ENCODE peak calls at places on chromosomes 11 and 22, in four cellular contexts. U, S, I and N are unnamed samples.

GRCh38 chr22:20783844-20784723 is 10.2 kb downstream of the SERPIND1 start:
- DNase-seq in S (peak), I (peak), U (peak), N (peak)

GRCh38 chr11:69567951-69568808 is 72.8 kb upstream of the CCND1 start:
- DNase-seq in S (peak), I (peak), U (no peak), N (peak)

GRCh38 chr22:50206599-50206998 is 5.8 kb downstream of the SELENOO start:
- DNase-seq in S (peak), I (peak), U (no peak), N (peak)

GRCh38 chr11:114307524-114308203 is 11.5 kb downstream of the NNMT start:
- DNase-seq in S (no peak), U (no peak), I (peak), N (no peak)

GRCh38 chr22:49885881-49886280 is 32.2 kb downstream of the ZBED4 start:
- DNase-seq in I (no peak), S (no peak), U (no peak), N (no peak)

GRCh38 chr11:64705501-64705900 is 17.5 kb downstream of the NRXN2 start:
- DNase-seq in I (no peak), S (no peak), U (no peak), N (no peak)

GRCh38 chr11:73989156-73989555 is 6.5 kb upstream of the UCP2 start:
- DNase-seq in U (no peak), I (no peak), S (no peak), N (no peak)

GRCh38 chr11:77121096-77121640 is 6.9 kb upstream of the MYO7A start:
- DNase-seq in S (no peak), U (no peak), I (no peak), N (no peak)

GRCh38 chr11:118908264-118908663 is 17.5 kb downstream of the BCL9L start:
- DNase-seq in U (no peak), I (no peak), S (no peak), N (no peak)

GRCh38 chr22:48929276-48929790 is 898.3 kb downstream of the BRD1 start:
- DNase-seq in U (no peak), S (no peak), I (no peak), N (no peak)

GRCh38 chr22:24703101-24703500 is 71.4 kb downstream of the PIWIL3 start:
- DNase-seq in U (no peak), S (no peak), I (no peak), N (no peak)

GRCh38 chr22:48760481-48761238 is 1067.0 kb downstream of the BRD1 start:
- DNase-seq in U (no peak), I (no peak), S (no peak), N (no peak)

GRCh38 chr11:7516488-7516887 is 2.7 kb downstream of the PPFIBP2 start:
- DNase-seq in I (no peak), U (no peak), S (no peak), N (no peak)

GRCh38 chr11:7513210-7514098 is at the start of gene PPFIBP2:
- DNase-seq in S (peak), I (peak), U (peak), N (peak)

GRCh38 chr22:50581950-50582561 is 593 bp downstream of the CHKB start:
- DNase-seq in S (peak), I (peak), U (no peak), N (peak)

GRCh38 chr11:28713850-28714249 is 605.7 kb downstream of the METTL15 start:
- DNase-seq in I (no peak), S (no peak), U (no peak), N (no peak)

GRCh38 chr22:26684173-26684572 is 26.8 kb downstream of the MIAT start:
- DNase-seq in I (no peak), S (no peak), U (no peak), N (no peak)

GRCh38 chr11:132539590-132540368 is 992.5 kb downstream of the OPCML start:
- DNase-seq in S (no peak), U (no peak), I (no peak), N (no peak)

GRCh38 chr11:72685560-72686480 is 11.6 kb upstream of the PDE2A start:
- DNase-seq in U (no peak), S (no peak), I (no peak), N (no peak)

GRCh38 chr22:21947040-21948014 is 5.3 kb downstream of the PPM1F start:
- DNase-seq in S (peak), U (peak), I (peak), N (peak)

GRCh38 chr11:87430821-87431220 is 393.1 kb downstream of the TMEM135 start:
- DNase-seq in I (no peak), U (no peak), S (no peak), N (no peak)
- H2BK120ac ChIP-seq in I (no peak), U (no peak), S (no peak), N (no peak)

DNA sequence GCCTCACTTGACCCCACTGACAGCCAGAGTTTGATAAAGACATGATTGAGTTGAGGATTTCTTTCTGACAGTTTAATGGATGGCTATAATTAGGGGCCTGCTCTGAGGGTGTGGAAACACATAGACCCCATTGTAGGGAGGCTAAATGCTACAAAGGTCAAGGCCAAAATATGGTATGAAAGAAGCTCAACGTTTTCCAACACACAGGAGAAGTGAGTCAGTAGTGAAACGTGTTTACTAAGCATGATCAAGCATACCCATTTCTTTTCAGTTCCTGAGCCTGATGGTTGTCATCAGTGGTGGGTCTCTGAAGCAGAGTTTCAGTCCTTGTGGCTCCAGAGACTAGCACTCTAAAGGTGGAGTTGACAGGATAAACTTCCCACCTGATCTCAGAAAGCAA is 69.7 kb downstream of the SNX19 start:
- DNase-seq in S (no peak), U (no peak), I (no peak), N (no peak)
- H2BK120ac ChIP-seq in S (no peak), U (no peak), I (no peak), N (no peak)

GRCh38 chr11:70892889-70893288 is 359.5 kb downstream of the SHANK2 start:
- DNase-seq in U (no peak), S (no peak), I (no peak), N (no peak)
- H2BK120ac ChIP-seq in U (no peak), S (no peak), I (no peak), N (no peak)

GRCh38 chr11:12863605-12864121 is 145.5 kb upstream of the RASSF10 start:
- DNase-seq in I (no peak), U (no peak), S (peak), N (no peak)
- H2BK120ac ChIP-seq in I (peak), U (no peak), S (peak), N (peak)

GRCh38 chr22:30104501-30105156 is 24.4 kb downstream of the HORMAD2 start:
- DNase-seq in I (no peak), S (no peak), U (no peak), N (no peak)
- H2BK120ac ChIP-seq in I (no peak), S (no peak), U (no peak), N (no peak)

DNA sequence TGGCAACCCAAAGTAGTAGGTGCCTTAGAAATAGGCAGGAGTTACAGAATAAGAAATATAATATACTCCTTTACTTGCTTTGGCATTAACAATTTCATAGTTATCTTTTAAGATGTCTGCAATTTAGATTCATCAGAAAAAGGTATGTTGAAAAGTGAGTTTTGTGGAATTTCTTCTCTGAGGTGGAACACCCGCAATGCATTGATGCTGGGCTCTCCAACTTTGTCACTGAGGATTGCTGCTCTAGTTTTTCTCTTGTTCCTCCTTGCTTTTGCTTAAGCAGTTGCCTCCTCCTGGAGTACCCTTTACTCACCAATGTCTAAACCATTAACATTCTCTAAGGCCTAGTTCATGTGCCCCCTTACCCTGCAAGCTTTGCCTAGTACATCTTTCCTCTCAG is 14.1 kb upstream of the ME3 start:
- DNase-seq in I (no peak), U (no peak), S (no peak), N (peak)
- H2BK120ac ChIP-seq in I (no peak), U (no peak), S (no peak), N (no peak)

GRCh38 chr11:2106583-2107209 is 32.5 kb downstream of the IGF2 start:
- DNase-seq in U (no peak), S (no peak), I (no peak), N (no peak)
- H2BK120ac ChIP-seq in U (no peak), S (no peak), I (no peak), N (no peak)

GRCh38 chr22:36528336-36528735 is 630 bp downstream of the EIF3D start:
- DNase-seq in I (peak), U (no peak), S (no peak), N (peak)
- H2BK120ac ChIP-seq in I (peak), U (no peak), S (no peak), N (peak)

GRCh38 chr11:3160252-3161031 is 4.7 kb downstream of the OSBPL5 start:
- DNase-seq in S (peak), I (peak), U (peak), N (peak)
- H2BK120ac ChIP-seq in S (no peak), I (no peak), U (no peak), N (no peak)